ENCODE peak calls at places on chromosomes 5 and 9, in seven cellular contexts. I is IMR-90, J is psoas muscle, C is hepatocyte, X is left lung, F is cardiac muscle cell, K is endodermal cell. A is an unnamed sample. For H3K4me1, the result is how much of the 10 kb centered on the place peaks cover.

GRCh38 chr9:93131599-93132286 is 2.3 kb downstream of the NINJ1 start:
- DNase-seq in I (no peak), J (no peak), C (no peak), X (no peak), F (no peak), K (no peak), A (no peak)

GRCh38 chr9:81535542-81536241 is 153.7 kb downstream of the TLE1 start:
- DNase-seq in I (peak), J (no peak), C (peak), X (no peak), F (peak), K (no peak), A (no peak)

GRCh38 chr9:107711528-107711927 is 222.0 kb upstream of the KLF4 start:
- DNase-seq in I (peak), J (peak), C (peak), X (no peak), F (peak), K (no peak), A (no peak)

GRCh38 chr9:133850937-133851336 is 112.8 kb upstream of the SARDH start:
- DNase-seq in I (no peak), J (no peak), C (no peak), X (no peak), F (no peak), K (no peak), A (no peak)

GRCh38 chr9:114202849-114203248 is 47.5 kb downstream of the COL27A1 start:
- DNase-seq in I (peak), J (no peak), C (no peak), X (no peak), F (peak), K (no peak), A (no peak)

GRCh38 chr9:125748511-125749099 is 1.4 kb downstream of the PBX3 start:
- DNase-seq in I (no peak), J (peak), C (peak), X (no peak), F (no peak), K (peak), A (no peak)

GRCh38 chr9:123684393-123685149 is 245.4 kb downstream of the DENND1A start:
- DNase-seq in I (no peak), J (no peak), C (no peak), X (no peak), F (no peak), K (no peak), A (no peak)

GRCh38 chr5:56011835-56012234 is 17.1 kb upstream of the IL6ST start:
- DNase-seq in I (peak), J (no peak), C (no peak), X (no peak), F (peak), K (no peak), A (no peak)

GRCh38 chr9:94554439-94555331 is at the start of gene PCAT7:
- DNase-seq in I (no peak), J (no peak), C (peak), X (no peak), F (peak), K (peak), A (peak)

GRCh38 chr5:55668356-55668755 is 43.8 kb downstream of the SLC38A9 start:
- DNase-seq in I (peak), J (no peak), C (peak), X (no peak), F (peak), K (no peak), A (no peak)

GRCh38 chr9:38682713-38683112 is 37.2 kb downstream of the FAM240B start:
- DNase-seq in I (peak), J (no peak), C (peak), X (no peak), F (peak), K (peak), A (no peak)

GRCh38 chr5:100691545-100691944 is 156.4 kb downstream of the FAM174A start:
- DNase-seq in I (peak), J (no peak), C (no peak), X (no peak), F (no peak), K (no peak), A (no peak)

GRCh38 chr9:137069508-137070071 is 767 bp downstream of the SAPCD2 start:
- DNase-seq in I (no peak), J (no peak), C (no peak), X (no peak), F (no peak), K (no peak), A (no peak)

GRCh38 chr9:71693607-71694006 is 74.7 kb downstream of the CEMIP2 start:
- DNase-seq in I (no peak), J (no peak), C (no peak), X (no peak), F (no peak), K (no peak), A (no peak)

GRCh38 chr5:32522429-32523143 is 62.8 kb upstream of the SUB1 start:
- DNase-seq in I (peak), J (peak), C (no peak), X (peak), F (peak), K (no peak), A (no peak)

GRCh38 chr5:73431204-73431851 is 17.2 kb downstream of the FOXD1 start:
- DNase-seq in I (no peak), J (no peak), C (no peak), X (no peak), F (no peak), K (no peak), A (no peak)

GRCh38 chr5:66354407-66354806 is 210.3 kb downstream of the SREK1 start:
- DNase-seq in I (no peak), J (no peak), C (no peak), X (no peak), F (no peak), K (no peak), A (no peak)

GRCh38 chr9:128124873-128125574 is 2.5 kb downstream of the PTGES2 start:
- DNase-seq in I (peak), J (peak), C (peak), X (peak), F (peak), K (peak), A (peak)

GRCh38 chr5:140926211-140926902 is at the start of gene PCDHAC1:
- DNase-seq in I (no peak), J (peak), C (peak), X (peak), F (peak), K (peak), A (peak)

GRCh38 chr9:109972026-109973005 is 192.3 kb downstream of the PALM2AKAP2 start:
- DNase-seq in I (no peak), J (no peak), C (no peak), X (no peak), F (no peak), K (no peak), A (no peak)

GRCh38 chr5:168073991-168074800 is 217.2 kb upstream of the WWC1 start:
- DNase-seq in I (no peak), J (no peak), C (no peak), X (no peak), F (peak), K (no peak), A (no peak)

GRCh38 chr5:108700928-108701327 is 46.8 kb upstream of the FER start:
- DNase-seq in I (no peak), J (no peak), C (no peak), X (no peak), F (no peak), K (no peak), A (no peak)

GRCh38 chr9:114677418-114677817 is 4.6 kb downstream of the TEX48 start:
- DNase-seq in I (peak), J (no peak), C (peak), X (peak), F (peak), K (peak), A (no peak)

GRCh38 chr9:127319366-127320121 is 55.0 kb downstream of the GARNL3 start:
- DNase-seq in I (no peak), J (no peak), C (no peak), X (no peak), F (no peak), K (no peak), A (no peak)

GRCh38 chr5:72134226-72134625 is 27.0 kb downstream of the MAP1B start:
- DNase-seq in I (no peak), J (no peak), C (no peak), X (no peak), F (no peak), K (no peak), A (no peak)

GRCh38 chr5:7763621-7764072 is 87.3 kb downstream of the CFAP90 start:
- DNase-seq in I (no peak), J (peak), C (no peak), X (no peak), F (no peak), K (no peak), A (no peak)

GRCh38 chr5:138180183-138180782 is 1.4 kb downstream of the KIF20A start:
- DNase-seq in I (peak), J (no peak), C (peak), X (no peak), F (peak), K (no peak), A (no peak)

GRCh38 chr9:2492161-2492560 is 129.4 kb upstream of the VLDLR start:
- DNase-seq in I (no peak), J (no peak), C (no peak), X (no peak), F (no peak), K (no peak), A (no peak)

GRCh38 chr5:40518511-40518917 is 161.2 kb upstream of the PTGER4 start:
- DNase-seq in I (peak), J (no peak), C (no peak), X (no peak), F (no peak), K (no peak), A (no peak)

GRCh38 chr5:77208507-77209163 is 1.8 kb upstream of the PDE8B start:
- DNase-seq in I (no peak), J (no peak), C (no peak), X (peak), F (no peak), K (no peak), A (no peak)

GRCh38 chr9:69671291-69671903 is 774 bp downstream of the APBA1 start:
- DNase-seq in I (no peak), J (no peak), C (no peak), X (peak), F (no peak), K (no peak), A (no peak)

GRCh38 chr9:96413312-96414221 is 4.6 kb downstream of the ZNF367 start:
- DNase-seq in I (no peak), J (no peak), C (no peak), X (no peak), F (no peak), K (peak), A (no peak)

DNA sequence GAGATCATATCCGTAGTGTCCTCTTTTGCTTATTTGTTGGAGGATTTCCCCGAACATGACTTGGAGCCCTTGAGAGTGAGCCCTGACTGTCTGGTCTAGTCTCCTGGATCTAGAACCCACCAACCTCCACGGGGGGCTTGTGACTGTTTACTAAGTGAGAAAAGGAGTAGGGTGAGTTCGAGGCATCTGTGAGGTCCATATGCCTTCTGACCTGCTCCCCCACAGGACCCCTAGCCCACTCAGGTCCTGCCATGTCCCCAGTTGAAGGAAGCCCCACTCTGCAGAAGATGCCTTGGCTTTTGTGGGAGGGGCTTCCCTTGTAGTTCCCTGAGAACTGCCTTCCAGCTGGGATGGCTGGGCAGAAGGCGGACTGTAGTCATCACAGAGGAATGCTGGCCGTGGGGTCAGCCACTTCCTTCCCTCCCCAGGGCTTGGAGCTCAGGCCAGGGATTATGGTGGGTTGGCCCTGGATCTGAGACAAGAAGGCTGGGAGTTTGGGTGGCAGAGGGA is 7.0 kb upstream of the IRF1 start:
- DNase-seq in I (peak), J (peak), C (peak), X (peak), F (peak), K (peak), A (no peak)
- H3K4me1 ChIP-seq in I (under half), J (under half), C (under half), X (under half), F (under half), K (under half), A (under half)

DNA sequence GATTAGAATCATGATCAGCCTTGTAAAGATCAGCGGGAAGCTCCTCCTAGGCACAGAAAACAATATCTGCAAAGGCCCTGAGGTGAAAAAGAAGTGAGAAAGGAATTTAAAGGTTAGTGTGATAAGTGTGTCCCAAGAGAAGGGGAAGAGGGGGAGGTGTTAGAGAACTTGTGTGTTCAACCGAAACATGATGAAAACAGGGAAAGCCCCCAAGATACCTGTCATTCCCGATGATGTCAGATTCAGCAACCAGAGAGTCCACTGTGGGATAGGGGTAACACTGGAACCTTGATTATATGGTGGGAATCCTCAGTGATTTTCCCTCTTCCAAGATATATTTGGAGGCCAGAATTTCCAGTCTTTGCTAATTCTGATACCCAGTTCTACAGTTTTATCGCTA is 15.4 kb upstream of the BNC2 start:
- DNase-seq in I (peak), J (no peak), C (no peak), X (no peak), F (no peak), K (no peak), A (no peak)
- H3K4me3 ChIP-seq in I (no peak), J (no peak), C (no peak), X (no peak), F (no peak), K (no peak), A (no peak)

GRCh38 chr9:129888809-129889460 is 53.7 kb downstream of the USP20 start:
- DNase-seq in I (no peak), J (no peak), C (no peak), X (no peak), F (no peak), K (peak), A (no peak)
- H3K4me1 ChIP-seq in I (under half), J (under half), C (under half), X (under half), F (under half), K (under half), A (under half)

GRCh38 chr5:142314606-142315005 is 10.2 kb downstream of the SPRY4 start:
- DNase-seq in I (no peak), J (no peak), C (no peak), X (no peak), F (no peak), K (no peak), A (no peak)

GRCh38 chr5:142314129-142314528 is 10.7 kb downstream of the SPRY4 start:
- DNase-seq in I (no peak), J (no peak), C (no peak), X (no peak), F (no peak), K (peak), A (no peak)

GRCh38 chr5:142316051-142316450 is 8.8 kb downstream of the SPRY4 start:
- DNase-seq in I (peak), J (no peak), C (peak), X (no peak), F (peak), K (no peak), A (no peak)

GRCh38 chr5:142316681-142317080 is 8.1 kb downstream of the SPRY4 start:
- DNase-seq in I (no peak), J (no peak), C (no peak), X (no peak), F (no peak), K (no peak), A (no peak)

DNA sequence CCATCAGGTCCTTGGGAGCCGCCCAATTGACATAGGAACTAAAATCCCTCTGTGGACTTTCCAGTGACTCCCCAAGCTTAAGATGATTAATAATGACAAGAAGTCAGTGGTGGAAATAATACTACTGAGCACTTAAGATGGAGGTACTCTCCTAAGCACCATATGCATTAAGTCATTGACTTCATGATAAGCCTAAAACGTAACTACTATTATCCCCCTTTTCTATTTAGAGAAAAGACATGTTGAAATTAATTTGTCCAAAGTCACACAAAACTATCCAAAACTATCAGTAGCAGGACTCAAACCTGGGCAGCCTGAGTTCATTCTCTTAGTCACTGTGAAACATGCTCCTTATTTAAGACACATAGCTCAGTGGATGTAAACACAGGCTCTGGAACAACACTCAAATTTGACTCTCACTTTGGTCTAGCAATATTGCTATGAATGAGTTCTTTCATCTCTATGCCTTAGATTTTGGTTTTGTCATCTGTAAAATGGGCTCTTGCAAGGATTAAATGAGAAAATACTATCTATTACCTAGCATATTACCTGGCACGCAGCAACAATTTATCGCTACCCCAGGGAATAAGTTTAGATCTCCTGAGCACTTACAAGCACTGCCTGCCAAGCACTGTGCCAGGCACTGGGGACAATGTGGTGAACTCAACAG is 9.5 kb downstream of the SPRY4 start:
- DNase-seq in I (peak), J (no peak), C (no peak), X (no peak), F (no peak), K (no peak), A (no peak)
- H3K4me3 ChIP-seq in I (no peak), J (no peak), C (no peak), X (no peak), F (no peak), K (no peak), A (no peak)

GRCh38 chr5:96075579-96076289 is 114.1 kb upstream of the ELL2 start:
- DNase-seq in I (no peak), J (no peak), C (no peak), X (no peak), F (no peak), K (no peak), A (no peak)
- H3K4me1 ChIP-seq in I (under half), J (under half), C (under half), X (under half), F (under half), K (under half), A (under half)

GRCh38 chr9:120924698-120925534 is 1.7 kb downstream of the TRAF1 start:
- DNase-seq in I (peak), J (no peak), C (no peak), X (no peak), F (no peak), K (peak), A (no peak)

GRCh38 chr9:120923620-120924328 is 2.8 kb downstream of the TRAF1 start:
- DNase-seq in I (no peak), J (no peak), C (no peak), X (no peak), F (no peak), K (no peak), A (no peak)

GRCh38 chr9:120926397-120926928 is at the start of gene TRAF1:
- DNase-seq in I (peak), J (no peak), C (no peak), X (no peak), F (no peak), K (no peak), A (no peak)

GRCh38 chr9:120927125-120928014 is 774 bp upstream of the TRAF1 start:
- DNase-seq in I (no peak), J (no peak), C (no peak), X (no peak), F (no peak), K (no peak), A (no peak)

GRCh38 chr9:120925535-120926396 is 830 bp downstream of the TRAF1 start:
- DNase-seq in I (peak), J (no peak), C (peak), X (peak), F (peak), K (no peak), A (no peak)
- H3K4me3 ChIP-seq in I (no peak), J (peak), C (no peak), X (peak), F (no peak), K (no peak), A (no peak)

DNA sequence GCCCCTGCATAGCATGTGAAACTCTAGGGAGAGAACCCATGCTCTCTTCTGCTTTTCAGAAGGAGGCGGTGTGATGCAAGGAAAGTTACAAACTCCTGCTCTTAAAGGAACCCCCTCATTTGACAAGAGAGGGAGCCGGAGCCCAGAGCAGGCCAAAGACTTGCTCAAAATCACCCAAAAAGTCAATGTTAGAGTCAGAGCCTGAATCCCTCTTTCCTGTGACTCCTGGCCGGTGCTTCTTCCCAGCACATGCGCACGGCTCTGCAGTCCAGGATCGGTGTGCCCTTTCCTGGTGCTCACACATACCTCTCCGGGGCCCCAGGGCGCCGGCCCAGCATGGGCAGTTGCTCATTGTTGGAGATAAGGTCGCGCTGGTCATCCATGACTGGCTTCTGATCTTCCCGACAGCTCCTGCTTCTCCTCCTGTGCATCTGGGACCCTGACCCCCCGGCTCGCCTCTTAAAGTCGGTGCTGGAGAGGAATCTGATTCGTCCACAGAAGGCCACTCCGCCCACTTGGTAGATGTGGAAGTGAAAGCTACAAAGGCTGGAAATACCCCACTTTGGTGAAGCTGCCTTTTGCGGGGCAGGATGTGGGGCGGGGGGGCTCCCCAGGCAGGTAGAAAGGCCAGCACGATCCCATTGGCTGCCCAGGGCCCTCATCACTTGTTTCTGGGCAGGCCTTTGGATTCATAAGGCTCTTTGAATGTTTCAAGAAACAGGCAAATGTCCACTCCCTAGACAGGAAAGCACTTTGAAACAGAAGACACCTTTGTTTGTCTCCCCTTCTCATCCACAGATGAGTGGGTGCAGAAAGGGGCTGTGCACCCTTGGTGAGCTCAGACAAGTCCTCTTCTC is at the start of gene CD74:
- DNase-seq in I (peak), J (peak), C (peak), X (peak), F (peak), K (peak), A (no peak)
- H3K4me1 ChIP-seq in I (under half), J (under half), C (under half), X (under half), F (under half), K (under half), A (under half)

GRCh38 chr5:88141695-88141979 is 127.0 kb downstream of the TMEM161B start:
- DNase-seq in I (no peak), J (no peak), C (no peak), X (no peak), F (no peak), K (no peak), A (no peak)
- H3K4me3 ChIP-seq in I (peak), J (peak), C (peak), X (peak), F (peak), K (peak), A (no peak)

GRCh38 chr5:177507596-177508216 is 1.9 kb downstream of the DOK3 start:
- DNase-seq in I (no peak), J (no peak), C (no peak), X (no peak), F (no peak), K (no peak), A (no peak)
- H3K4me1 ChIP-seq in I (under half), J (under half), C (under half), X (under half), F (under half), K (under half), A (under half)

A was measured in iPS DF 6.9.